ENCODE peak calls at places on chromosomes 11 and 22, in eight cellular contexts. H, I, W, M, V, S, R and B are unnamed samples.
A peak's percentile ranks its signal among the peaks of the same experiment; 100 is the strongest.

GRCh38 chr11:34809191-34810106 is 106.7 kb downstream of the APIP start:
- DNase-seq in H (no peak), I (no peak), W (no peak), M (no peak), V (peak; percentile 19), S (no peak), R (peak; percentile 2), B (no peak)

GRCh38 chr11:128642571-128642970 is 51.3 kb upstream of the FLI1 start:
- DNase-seq in H (no peak), I (no peak), W (no peak), M (no peak), V (no peak), S (no peak), R (no peak), B (no peak)

GRCh38 chr11:27468209-27468608 is 4.4 kb downstream of the LGR4 start:
- DNase-seq in H (no peak), I (no peak), W (no peak), M (no peak), V (no peak), S (no peak), R (peak; percentile 95), B (no peak)

GRCh38 chr22:38239101-38239761 is 33.6 kb downstream of the TMEM184B start:
- DNase-seq in H (no peak), I (no peak), W (peak; percentile 90), M (no peak), V (no peak), S (no peak), R (peak; percentile 98), B (no peak)

GRCh38 chr22:32947581-32947980 is 110.6 kb downstream of the SYN3 start:
- DNase-seq in H (no peak), I (no peak), W (no peak), M (no peak), V (peak; percentile 39), S (no peak), R (no peak), B (no peak)

GRCh38 chr11:72328366-72329224 is 84.6 kb upstream of the PHOX2A start:
- DNase-seq in H (no peak), I (no peak), W (no peak), M (no peak), V (no peak), S (no peak), R (peak; percentile 20), B (no peak)

GRCh38 chr22:40161182-40161581 is 16.5 kb upstream of the TNRC6B start:
- DNase-seq in H (no peak), I (no peak), W (no peak), M (no peak), V (no peak), S (no peak), R (no peak), B (no peak)

GRCh38 chr11:11975201-11976092 is 33.0 kb downstream of the DKK3 start:
- DNase-seq in H (no peak), I (no peak), W (peak; percentile 55), M (no peak), V (no peak), S (no peak), R (no peak), B (no peak)

GRCh38 chr11:109132539-109132938 is 289.5 kb upstream of the C11orf87 start:
- DNase-seq in H (no peak), I (no peak), W (no peak), M (no peak), V (no peak), S (no peak), R (no peak), B (no peak)

GRCh38 chr11:72573380-72573949 is 100.8 kb downstream of the PDE2A start:
- DNase-seq in H (no peak), I (no peak), W (peak; percentile 67), M (no peak), V (no peak), S (peak; percentile 56), R (peak; percentile 62), B (no peak)

GRCh38 chr22:48464246-48464645 is 1363.4 kb downstream of the BRD1 start:
- DNase-seq in H (no peak), I (no peak), W (no peak), M (no peak), V (no peak), S (no peak), R (no peak), B (no peak)

GRCh38 chr22:38243007-38243775 is 29.6 kb downstream of the TMEM184B start:
- DNase-seq in H (no peak), I (no peak), W (no peak), M (no peak), V (no peak), S (no peak), R (no peak), B (no peak)

GRCh38 chr11:13354335-13354734 is 76.7 kb downstream of the BMAL1 start:
- DNase-seq in H (no peak), I (no peak), W (no peak), M (no peak), V (no peak), S (no peak), R (peak; percentile 30), B (no peak)

GRCh38 chr11:112355726-112356125 is 95.1 kb upstream of the PLET1 start:
- DNase-seq in H (no peak), I (peak; percentile 56), W (no peak), M (no peak), V (no peak), S (no peak), R (peak; percentile 38), B (no peak)

GRCh38 chr11:19419813-19420212 is 179.1 kb upstream of the E2F8 start:
- DNase-seq in H (no peak), I (no peak), W (no peak), M (no peak), V (no peak), S (no peak), R (peak; percentile 61), B (no peak)

GRCh38 chr22:35258144-35258988 is 1.1 kb downstream of the HMGXB4 start:
- DNase-seq in H (no peak), I (no peak), W (no peak), M (no peak), V (no peak), S (peak; percentile 49), R (peak; percentile 48), B (no peak)

GRCh38 chr11:63916837-63917684 is at the start of gene RCOR2:
- DNase-seq in H (peak; percentile 42), I (peak; percentile 76), W (no peak), M (peak; percentile 91), V (no peak), S (peak; percentile 83), R (peak; percentile 85), B (no peak)

GRCh38 chr11:126669416-126669815 is 313.9 kb downstream of the ST3GAL4 start:
- DNase-seq in H (no peak), I (no peak), W (no peak), M (no peak), V (no peak), S (no peak), R (peak; percentile 83), B (no peak)

GRCh38 chr11:65546217-65546958 is 11.8 kb downstream of the LTBP3 start:
- DNase-seq in H (peak; percentile 71), I (peak; percentile 96), W (no peak), M (peak; percentile 90), V (peak; percentile 97), S (peak; percentile 84), R (no peak), B (no peak)

DNA sequence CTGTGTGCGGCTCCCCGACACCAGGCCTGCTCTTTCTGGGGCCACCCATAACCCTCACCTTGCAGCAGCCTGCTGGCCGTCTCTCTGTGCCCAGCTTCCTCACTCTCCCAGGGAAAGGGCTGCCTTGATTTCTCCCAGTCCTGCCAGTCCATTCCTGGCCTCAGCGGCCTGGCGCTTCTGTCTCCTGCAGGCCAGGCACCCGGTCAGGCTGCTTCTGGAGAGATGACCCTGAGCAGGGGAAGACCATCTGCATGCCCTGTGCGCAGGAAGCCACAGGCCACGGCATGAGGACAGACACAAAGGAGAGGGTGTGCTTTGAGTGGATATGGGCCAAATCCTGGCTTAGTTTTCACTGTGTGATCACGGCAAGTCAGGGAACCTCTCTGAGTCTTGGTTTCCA is 86.2 kb downstream of the TSPAN18 start:
- DNase-seq in H (no peak), I (no peak), W (no peak), M (no peak), V (no peak), S (no peak), R (no peak), B (no peak)
- H3K27ac ChIP-seq in H (no peak overlapping the region), I (no peak overlapping the region), W (no peak overlapping the region), M (no peak overlapping the region), V (peak overlapping the region; percentile 35), S (no peak overlapping the region), R (no peak overlapping the region), B (no peak overlapping the region)

DNA sequence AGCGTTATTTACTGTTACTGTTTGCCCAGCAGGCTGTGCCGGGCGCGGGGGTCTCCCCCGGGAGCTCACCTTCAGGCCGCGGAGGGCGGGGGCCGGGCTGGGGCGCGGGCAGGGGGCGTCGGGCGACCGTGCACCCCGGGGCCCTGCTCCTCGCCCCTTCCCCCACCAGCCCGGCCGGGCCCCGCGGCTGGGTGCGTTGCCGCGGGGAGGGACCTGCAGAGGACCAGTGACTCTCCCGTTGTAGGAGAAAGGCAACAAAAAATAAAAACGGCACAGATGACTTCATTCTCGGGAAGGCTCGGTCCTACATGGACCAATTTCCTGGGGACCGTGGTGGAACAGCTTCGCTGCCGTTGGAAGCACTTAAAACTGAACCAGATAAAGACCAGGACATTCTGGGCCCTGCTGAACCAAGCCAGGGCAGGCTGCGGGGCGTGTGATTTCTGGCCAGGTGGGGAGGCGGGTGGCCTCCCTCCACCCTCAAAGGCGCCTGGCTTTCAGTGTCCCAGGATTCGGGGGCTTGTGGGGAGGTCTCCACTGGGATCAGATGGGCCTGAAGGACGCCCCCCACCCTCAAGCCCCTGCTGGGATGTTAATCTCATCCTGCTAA is 57.3 kb downstream of the IGLL1 start:
- DNase-seq in H (no peak), I (peak; percentile 39), W (no peak), M (no peak), V (no peak), S (no peak), R (peak; percentile 67), B (peak; percentile 30)
- H3K27ac ChIP-seq in H (peak overlapping the region; percentile 99), I (peak overlapping the region; percentile 95), W (peak overlapping the region; percentile 95), M (peak overlapping the region; percentile 96), V (peak overlapping the region; percentile 87), S (no peak overlapping the region), R (peak overlapping the region; percentile 90), B (no peak overlapping the region)

DNA sequence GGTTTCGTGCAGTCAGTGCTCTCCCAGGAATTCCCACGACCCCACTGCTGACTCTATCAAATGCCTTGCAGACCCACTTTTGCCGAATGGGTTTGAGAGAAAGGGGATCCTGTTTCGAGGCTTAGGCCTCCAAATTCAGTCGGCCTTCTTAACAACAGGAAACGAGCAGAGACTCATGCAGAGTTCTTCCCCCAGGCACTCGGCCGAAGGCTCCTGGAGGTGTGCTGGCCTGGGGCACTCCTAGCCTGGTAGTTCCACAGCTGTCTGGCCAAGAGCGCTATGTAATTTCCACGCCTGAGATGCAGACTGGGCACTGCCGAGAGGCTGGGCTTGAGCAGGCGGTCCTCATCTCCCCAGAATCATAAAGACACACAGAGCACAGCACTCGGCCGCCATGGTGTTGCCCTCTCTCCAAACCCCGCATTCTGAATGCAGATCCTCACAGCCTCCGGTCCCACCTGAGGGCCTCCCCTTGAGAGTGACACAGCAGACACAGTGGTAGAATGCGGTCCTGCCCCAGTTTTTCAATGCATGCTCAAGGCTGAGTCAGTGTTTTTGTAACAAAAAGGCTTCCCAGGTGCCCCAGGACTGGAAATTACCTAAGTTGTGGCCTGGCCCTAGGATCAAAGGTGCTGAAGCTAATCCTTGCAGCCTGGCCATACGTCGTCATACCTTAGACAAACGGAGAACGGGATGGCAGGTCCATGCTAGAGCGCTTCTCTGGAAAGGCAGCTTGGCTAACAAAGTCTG is 30.2 kb upstream of the BID start:
- DNase-seq in H (no peak), I (no peak), W (no peak), M (no peak), V (no peak), S (no peak), R (no peak), B (no peak)
- H3K27ac ChIP-seq in H (peak overlapping the region; percentile 73), I (no peak overlapping the region), W (no peak overlapping the region), M (no peak overlapping the region), V (no peak overlapping the region), S (no peak overlapping the region), R (no peak overlapping the region), B (no peak overlapping the region)

GRCh38 chr22:43331698-43332097 is 11.5 kb downstream of the SCUBE1 start:
- DNase-seq in H (no peak), I (no peak), W (no peak), M (no peak), V (no peak), S (no peak), R (no peak), B (no peak)
- H3K27ac ChIP-seq in H (no peak overlapping the region), I (no peak overlapping the region), W (no peak overlapping the region), M (no peak overlapping the region), V (peak overlapping the region; percentile 27), S (no peak overlapping the region), R (no peak overlapping the region), B (no peak overlapping the region)